ENCODE peak calls at places on chromosome 6, in seven cellular contexts. N is Jurkat, Clone E6-1; D is aorta; V is NCI-H2081; O is Right ventricle myocardium superior; I is OCI-LY7; P is ecto neural progenitor cell. R is an unnamed sample.

GRCh38 chr6:140174509-140174908 is 800.1 kb upstream of the CITED2 start:
- DNase-seq in N (no peak), D (no peak), V (no peak), O (no peak), I (no peak), P (no peak), R (no peak)

GRCh38 chr6:43454290-43455033 is 886 bp downstream of the DLK2 start:
- DNase-seq in N (peak), D (peak), V (peak), O (peak), I (peak), P (peak), R (no peak)

GRCh38 chr6:154894903-154895302 is 100.2 kb upstream of the TIAM2 start:
- DNase-seq in N (no peak), D (no peak), V (no peak), O (no peak), I (no peak), P (no peak), R (no peak)

GRCh38 chr6:151161363-151161762 is 78.4 kb upstream of the AKAP12 start:
- DNase-seq in N (no peak), D (no peak), V (no peak), O (no peak), I (no peak), P (no peak), R (no peak)

GRCh38 chr6:44270526-44271405 is 516 bp downstream of the TMEM151B start:
- DNase-seq in N (no peak), D (no peak), V (peak), O (no peak), I (no peak), P (peak), R (no peak)

GRCh38 chr6:162177733-162178132 is 549.8 kb downstream of the PRKN start:
- DNase-seq in N (no peak), D (no peak), V (peak), O (no peak), I (no peak), P (no peak), R (no peak)

GRCh38 chr6:43723737-43724295 is 36.2 kb upstream of the MRPS18A start:
- DNase-seq in N (peak), D (peak), V (peak), O (peak), I (peak), P (peak), R (no peak)

GRCh38 chr6:5851261-5851757 is 155.4 kb downstream of the NRN1 start:
- DNase-seq in N (no peak), D (peak), V (peak), O (peak), I (no peak), P (peak), R (no peak)

GRCh38 chr6:107800564-107801164 is 23.4 kb downstream of the SCML4 start:
- DNase-seq in N (no peak), D (no peak), V (no peak), O (no peak), I (no peak), P (no peak), R (no peak)

GRCh38 chr6:30075987-30076311 is 380 bp upstream of the RNF39 start:
- DNase-seq in N (no peak), D (no peak), V (no peak), O (no peak), I (no peak), P (no peak), R (no peak)

GRCh38 chr6:14975124-14975815 is 270.6 kb upstream of the JARID2 start:
- DNase-seq in N (no peak), D (no peak), V (peak), O (no peak), I (peak), P (no peak), R (no peak)

GRCh38 chr6:32146687-32147086 is 5.1 kb downstream of the PRRT1 start:
- DNase-seq in N (no peak), D (no peak), V (no peak), O (no peak), I (no peak), P (no peak), R (no peak)

GRCh38 chr6:56510984-56511531 is 131.6 kb downstream of the DST start:
- DNase-seq in N (no peak), D (no peak), V (peak), O (no peak), I (no peak), P (no peak), R (no peak)

GRCh38 chr6:108897371-108897770 is 49.1 kb downstream of the ARMC2 start:
- DNase-seq in N (no peak), D (no peak), V (peak), O (peak), I (no peak), P (no peak), R (no peak)

GRCh38 chr6:143700684-143701342 is 23.0 kb downstream of the PHACTR2 start:
- DNase-seq in N (no peak), D (no peak), V (peak), O (no peak), I (no peak), P (no peak), R (no peak)

GRCh38 chr6:41232667-41233066 is 4.5 kb downstream of the TREML4 start:
- DNase-seq in N (no peak), D (no peak), V (no peak), O (no peak), I (no peak), P (no peak), R (no peak)

GRCh38 chr6:3643921-3644320 is 107.6 kb downstream of the PXDC1 start:
- DNase-seq in N (no peak), D (no peak), V (no peak), O (no peak), I (no peak), P (no peak), R (peak)

GRCh38 chr6:107606407-107606806 is 116.5 kb downstream of the SOBP start:
- DNase-seq in N (no peak), D (no peak), V (no peak), O (no peak), I (no peak), P (no peak), R (no peak)